ENCODE peak calls at places on chromosomes 4 and X, in six cellular contexts. U, Z, D, O, T and P are unnamed samples.

GRCh38 chr4:10587697-10588096 is 96.9 kb downstream of the CLNK start:
- DNase-seq in Z (no peak), U (no peak), T (no peak), O (no peak), D (no peak), P (no peak)

GRCh38 chr4:110354460-110354859 is 121.5 kb upstream of the ENPEP start:
- DNase-seq in T (no peak), U (no peak), D (no peak), O (no peak), Z (no peak), P (no peak)

GRCh38 chr4:187090401-187090800 is 366.7 kb upstream of the FAT1 start:
- DNase-seq in O (no peak), U (no peak), T (no peak), D (no peak), Z (peak; percentile 1), P (no peak)

GRCh38 chr4:677431-678293 is 3.3 kb downstream of the MYL5 start:
- DNase-seq in Z (no peak), T (no peak), D (no peak), O (no peak), U (no peak), P (no peak)

GRCh38 chr4:6916587-6917444 is 7.2 kb downstream of the TBC1D14 start:
- DNase-seq in Z (no peak), D (peak; percentile 78), O (no peak), U (no peak), T (no peak), P (no peak)

GRCh38 chrX:46407753-46408130 is 137.5 kb downstream of the ZNF674 start:
- DNase-seq in Z (no peak), O (no peak), T (no peak), U (no peak), D (no peak), P (no peak)

GRCh38 chr4:140790765-140791164 is 34.6 kb upstream of the TBC1D9 start:
- DNase-seq in T (no peak), D (peak; percentile 14), U (no peak), O (peak; percentile 33), Z (no peak), P (no peak)

GRCh38 chrX:108001218-108001814 is 19.1 kb upstream of the TEX13B start:
- DNase-seq in O (peak; percentile 15), D (peak; percentile 52), U (no peak), T (no peak), Z (peak; percentile 53), P (no peak)

GRCh38 chr4:88230953-88231835 is 53.2 kb downstream of the PPM1K start:
- DNase-seq in O (no peak), Z (no peak), T (no peak), U (no peak), D (no peak), P (no peak)

GRCh38 chr4:143773998-143774898 is 73.8 kb upstream of the FREM3 start:
- DNase-seq in O (peak; percentile 46), Z (peak; percentile 66), U (no peak), D (peak; percentile 55), T (no peak), P (no peak)

GRCh38 chr4:16626945-16627344 is 271.5 kb downstream of the LDB2 start:
- DNase-seq in O (no peak), D (peak; percentile 8), T (no peak), Z (peak; percentile 87), U (no peak), P (no peak)

GRCh38 chr4:55503164-55503563 is 43.5 kb downstream of the CLOCK start:
- DNase-seq in Z (peak; percentile 79), T (no peak), U (no peak), O (no peak), D (peak; percentile 38), P (no peak)

GRCh38 chr4:183335369-183335940 is 13.2 kb upstream of the CLDN24 start:
- DNase-seq in T (peak; percentile 61), D (peak; percentile 92), U (no peak), Z (peak; percentile 92), O (no peak), P (no peak)

GRCh38 chrX:112654871-112655270 is 24.9 kb downstream of the LHFPL1 start:
- DNase-seq in D (peak; percentile 38), O (no peak), Z (no peak), T (no peak), U (no peak), P (no peak)

GRCh38 chrX:120302434-120302833 is 8.8 kb downstream of the TMEM255A start:
- DNase-seq in U (no peak), Z (no peak), D (peak; percentile 59), O (peak; percentile 29), T (no peak), P (no peak)

GRCh38 chrX:47200385-47201150 is 6.9 kb downstream of the UBA1 start:
- DNase-seq in T (no peak), U (no peak), D (no peak), Z (peak; percentile 33), O (no peak), P (no peak)

GRCh38 chr4:137576437-137576836 is 44.1 kb upstream of the PCDH18 start:
- DNase-seq in U (no peak), T (no peak), O (no peak), D (no peak), Z (peak; percentile 16), P (no peak)